ENCODE peak calls at places on chromosome 16, in ten cellular contexts. S is cardiac muscle cell; M is transverse colon; Y is fibroblast of pulmonary artery; H is neural progenitor cell; Z is B cell; W is HFFc6; G is heart left ventricle; L is CD8-positive, alpha-beta T cell; Q is fibroblast of the aortic adventitia. D is an unnamed sample.

GRCh38 chr16:70556063-70556462 is 32.4 kb downstream of the SF3B3 start:
- DNase-seq in Y (no peak), L (no peak), Z (no peak), S (no peak), W (no peak), G (no peak), Q (no peak), H (no peak), M (no peak), D (no peak)

GRCh38 chr16:50696126-50696525 is 2.7 kb downstream of the NOD2 start:
- DNase-seq in H (peak), S (no peak), Q (no peak), Y (no peak), L (no peak), G (no peak), W (no peak), Z (no peak), M (no peak), D (no peak)

GRCh38 chr16:10868562-10869469 is 8.2 kb upstream of the CIITA start:
- DNase-seq in Z (peak), H (no peak), G (peak), Q (no peak), M (peak), S (no peak), W (no peak), L (no peak), Y (no peak), D (no peak)

GRCh38 chr16:30499284-30499683 is 26.7 kb downstream of the ITGAL start:
- DNase-seq in Y (no peak), H (no peak), S (no peak), M (no peak), L (no peak), Q (no peak), G (no peak), W (no peak), Z (no peak), D (no peak)

GRCh38 chr16:31090540-31090939 is 1.8 kb upstream of the PRSS53 start:
- DNase-seq in L (no peak), S (no peak), Q (peak), G (no peak), Z (no peak), W (peak), M (no peak), H (no peak), Y (no peak), D (no peak)

GRCh38 chr16:4200000-4200780 is 41.7 kb downstream of the SRL start:
- DNase-seq in W (peak), Q (peak), G (peak), L (peak), M (peak), Y (peak), S (peak), H (peak), Z (no peak), D (no peak)

GRCh38 chr16:66515543-66516171 is 34.3 kb downstream of the TK2 start:
- DNase-seq in Z (no peak), M (no peak), S (peak), W (peak), Q (peak), Y (peak), L (no peak), H (no peak), G (no peak), D (no peak)

GRCh38 chr16:15576960-15577958 is 65.7 kb downstream of the MARF1 start:
- DNase-seq in M (peak), G (no peak), S (no peak), Z (no peak), Q (no peak), Y (no peak), H (no peak), L (no peak), W (no peak), D (no peak)

GRCh38 chr16:66045626-66046025 is 320.9 kb upstream of the CDH5 start:
- DNase-seq in L (no peak), W (no peak), G (no peak), Q (peak), M (no peak), Y (peak), H (no peak), Z (no peak), S (peak), D (no peak)

GRCh38 chr16:4261557-4262172 is 11.2 kb downstream of the TFAP4 start:
- DNase-seq in H (peak), G (no peak), L (peak), W (no peak), S (peak), Y (peak), Q (no peak), M (peak), Z (peak), D (peak)

GRCh38 chr16:27238591-27238990 is 30.0 kb downstream of the NSMCE1 start:
- DNase-seq in L (no peak), Y (no peak), Z (no peak), S (no peak), W (no peak), G (no peak), M (no peak), H (no peak), Q (no peak), D (no peak)

GRCh38 chr16:8655184-8655717 is 19.2 kb upstream of the ABAT start:
- DNase-seq in M (peak), S (peak), H (peak), Q (peak), Z (no peak), L (no peak), W (no peak), G (no peak), Y (peak), D (no peak)

GRCh38 chr16:68992521-68992920 is 112.9 kb upstream of the HAS3 start:
- DNase-seq in G (no peak), Z (no peak), W (peak), Y (peak), Q (peak), M (no peak), S (peak), L (no peak), H (no peak), D (no peak)

GRCh38 chr16:58464047-58464915 is 35.7 kb upstream of the NDRG4 start:
- DNase-seq in G (no peak), W (no peak), M (no peak), Q (no peak), Z (peak), L (no peak), S (no peak), Y (no peak), H (peak), D (no peak)

GRCh38 chr16:58466396-58466795 is 33.5 kb upstream of the NDRG4 start:
- DNase-seq in G (no peak), L (no peak), M (no peak), W (no peak), Q (no peak), Y (no peak), Z (no peak), H (no peak), S (no peak), D (no peak)

GRCh38 chr16:58465817-58466216 is 34.1 kb upstream of the NDRG4 start:
- DNase-seq in W (no peak), Z (no peak), M (no peak), S (no peak), H (no peak), L (no peak), Q (no peak), Y (no peak), G (no peak), D (no peak)

GRCh38 chr16:58462997-58463891 is 36.7 kb upstream of the NDRG4 start:
- DNase-seq in Y (no peak), H (peak), G (peak), M (no peak), S (no peak), Q (no peak), Z (peak), L (no peak), W (no peak), D (no peak)

GRCh38 chr16:58464916-58465731 is 34.8 kb upstream of the NDRG4 start:
- DNase-seq in H (peak), L (no peak), M (no peak), S (no peak), Z (no peak), W (no peak), G (no peak), Q (no peak), Y (peak), D (no peak)
- TF ChIP-seq CTCF in H (peak), L (no peak), M (no peak), S (peak), Z (no peak), W (peak), G (peak), Q (peak), Y (peak), D (peak)

GRCh38 chr16:80467961-80468360 is 72.8 kb upstream of the DYNLRB2 start:
- DNase-seq in L (no peak), Y (no peak), Z (no peak), M (no peak), H (no peak), S (no peak), G (no peak), Q (no peak), W (no peak), D (no peak)

GRCh38 chr16:80462902-80463301 is 77.9 kb upstream of the DYNLRB2 start:
- DNase-seq in S (no peak), H (no peak), L (no peak), Y (no peak), W (no peak), G (no peak), M (peak), Q (no peak), Z (no peak), D (no peak)

GRCh38 chr16:80463303-80463702 is 77.5 kb upstream of the DYNLRB2 start:
- DNase-seq in Z (no peak), H (no peak), L (no peak), Q (no peak), S (no peak), G (no peak), Y (no peak), W (no peak), M (no peak), D (no peak)

GRCh38 chr16:80463776-80464175 is 77.0 kb upstream of the DYNLRB2 start:
- DNase-seq in W (no peak), L (no peak), Z (no peak), H (no peak), Y (no peak), Q (no peak), S (no peak), G (no peak), M (no peak), D (no peak)

GRCh38 chr16:80466024-80466986 is 74.5 kb upstream of the DYNLRB2 start:
- DNase-seq in H (peak), L (peak), W (peak), S (peak), Q (peak), Y (peak), G (peak), M (peak), Z (peak), D (peak)
- TF ChIP-seq CTCF in H (peak), L (peak), W (peak), S (peak), Q (peak), Y (peak), G (peak), M (peak), Z (peak), D (peak)

GRCh38 chr16:84367297-84367680 is 1.0 kb upstream of the ATP2C2 start:
- DNase-seq in L (no peak), S (no peak), M (peak), H (no peak), Z (no peak), G (no peak), Y (no peak), W (no peak), Q (no peak), D (no peak)
- TF ChIP-seq CTCF in L (no peak), S (no peak), M (no peak), H (no peak), Z (no peak), G (no peak), Y (no peak), W (no peak), Q (no peak), D (no peak)

DNA sequence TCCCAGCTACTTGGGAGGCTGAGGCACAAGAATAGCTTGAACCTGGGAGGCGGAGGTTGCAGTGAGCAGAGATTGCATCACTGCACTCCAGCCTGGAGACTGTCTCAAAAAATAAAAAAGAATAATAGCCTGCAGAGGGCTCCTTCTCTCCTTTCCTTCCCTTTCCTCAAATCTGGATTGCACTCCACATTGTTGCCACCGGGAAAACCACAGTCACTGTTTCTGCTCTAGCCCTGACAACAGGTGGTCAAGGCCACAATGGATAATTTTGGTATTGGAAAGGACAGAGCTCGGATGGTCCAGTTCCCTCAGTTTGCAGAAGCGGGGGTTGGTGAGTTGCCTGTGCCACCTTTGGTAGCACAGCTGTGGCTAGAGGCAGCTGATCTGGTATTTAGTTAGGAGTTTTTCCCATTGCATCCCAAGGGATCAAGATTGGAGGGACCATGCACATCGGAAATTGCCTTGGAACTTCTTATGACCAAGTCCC is 44.7 kb upstream of the PRSS54 start:
- DNase-seq in H (peak), L (no peak), G (no peak), M (no peak), S (peak), W (peak), Z (no peak), Q (peak), Y (peak), D (no peak)
- TF ChIP-seq CTCF in H (peak), L (no peak), G (peak), M (no peak), S (peak), W (peak), Z (no peak), Q (peak), Y (peak), D (peak)

GRCh38 chr16:88341551-88342290 is 41.0 kb upstream of the ZNF469 start:
- DNase-seq in G (peak), Q (no peak), W (no peak), H (no peak), L (no peak), Y (no peak), Z (no peak), S (no peak), M (no peak), D (no peak)

GRCh38 chr16:88342491-88342890 is 40.3 kb upstream of the ZNF469 start:
- DNase-seq in Y (no peak), M (no peak), Q (no peak), H (no peak), W (no peak), G (peak), L (no peak), S (no peak), Z (no peak), D (no peak)

GRCh38 chr16:88345031-88345942 is 37.5 kb upstream of the ZNF469 start:
- DNase-seq in H (no peak), M (no peak), S (no peak), G (peak), W (no peak), L (no peak), Y (no peak), Z (no peak), Q (no peak), D (no peak)

GRCh38 chr16:88344411-88345030 is 38.2 kb upstream of the ZNF469 start:
- DNase-seq in W (no peak), L (no peak), S (no peak), Z (no peak), Y (no peak), Q (no peak), G (peak), H (no peak), M (no peak), D (no peak)

GRCh38 chr16:88343276-88343791 is 39.4 kb upstream of the ZNF469 start:
- DNase-seq in M (no peak), Q (no peak), G (no peak), Z (no peak), Y (no peak), S (no peak), W (no peak), H (no peak), L (no peak), D (no peak)
- TF ChIP-seq CTCF in M (no peak), Q (no peak), G (no peak), Z (no peak), Y (no peak), S (no peak), W (no peak), H (no peak), L (no peak), D (no peak)

GRCh38 chr16:54062361-54063346 is 223.9 kb downstream of the IRX3 start:
- DNase-seq in Z (no peak), S (no peak), G (no peak), W (no peak), M (no peak), H (peak), Y (no peak), Q (no peak), L (no peak), D (no peak)
- TF ChIP-seq CTCF in Z (no peak), S (peak), G (no peak), W (no peak), M (no peak), H (no peak), Y (peak), Q (no peak), L (no peak), D (no peak)

GRCh38 chr16:77913738-77914263 is 108.5 kb upstream of the CLEC3A start:
- DNase-seq in Z (no peak), G (no peak), S (no peak), H (no peak), W (no peak), M (no peak), L (no peak), Y (no peak), Q (peak), D (no peak)

GRCh38 chr16:77919761-77920415 is 102.5 kb upstream of the CLEC3A start:
- DNase-seq in L (no peak), Q (peak), W (no peak), G (no peak), S (no peak), Z (no peak), M (no peak), Y (no peak), H (no peak), D (no peak)

GRCh38 chr16:77912617-77913016 is 109.7 kb upstream of the CLEC3A start:
- DNase-seq in S (no peak), G (no peak), Q (no peak), Z (no peak), M (no peak), W (no peak), H (no peak), L (no peak), Y (no peak), D (no peak)

GRCh38 chr16:77918792-77919707 is 103.3 kb upstream of the CLEC3A start:
- DNase-seq in Q (peak), G (no peak), Y (peak), W (no peak), Z (no peak), M (no peak), S (no peak), H (no peak), L (no peak), D (no peak)

GRCh38 chr16:77916111-77916510 is 106.2 kb upstream of the CLEC3A start:
- DNase-seq in S (no peak), G (no peak), M (no peak), Z (no peak), W (no peak), Y (no peak), H (no peak), L (no peak), Q (no peak), D (no peak)
- TF ChIP-seq CTCF in S (no peak), G (no peak), M (no peak), Z (no peak), W (no peak), Y (no peak), H (no peak), L (no peak), Q (no peak), D (no peak)

GRCh38 chr16:2195316-2196161 is 866 bp downstream of the CASKIN1 start:
- DNase-seq in S (no peak), G (no peak), H (peak), Z (peak), Q (no peak), L (no peak), M (no peak), Y (no peak), W (no peak), D (no peak)

GRCh38 chr16:2196981-2197511 is 641 bp upstream of the CASKIN1 start:
- DNase-seq in S (no peak), L (no peak), W (no peak), Y (no peak), Q (no peak), H (no peak), Z (no peak), M (no peak), G (no peak), D (no peak)

GRCh38 chr16:2194166-2194834 is 2.1 kb downstream of the CASKIN1 start:
- DNase-seq in L (no peak), M (no peak), S (peak), Y (peak), H (peak), G (no peak), Q (peak), Z (no peak), W (peak), D (no peak)

GRCh38 chr16:2196162-2196980 is at the start of gene CASKIN1:
- DNase-seq in Y (no peak), H (peak), M (no peak), Z (peak), G (no peak), L (no peak), Q (no peak), W (no peak), S (peak), D (no peak)

DNA sequence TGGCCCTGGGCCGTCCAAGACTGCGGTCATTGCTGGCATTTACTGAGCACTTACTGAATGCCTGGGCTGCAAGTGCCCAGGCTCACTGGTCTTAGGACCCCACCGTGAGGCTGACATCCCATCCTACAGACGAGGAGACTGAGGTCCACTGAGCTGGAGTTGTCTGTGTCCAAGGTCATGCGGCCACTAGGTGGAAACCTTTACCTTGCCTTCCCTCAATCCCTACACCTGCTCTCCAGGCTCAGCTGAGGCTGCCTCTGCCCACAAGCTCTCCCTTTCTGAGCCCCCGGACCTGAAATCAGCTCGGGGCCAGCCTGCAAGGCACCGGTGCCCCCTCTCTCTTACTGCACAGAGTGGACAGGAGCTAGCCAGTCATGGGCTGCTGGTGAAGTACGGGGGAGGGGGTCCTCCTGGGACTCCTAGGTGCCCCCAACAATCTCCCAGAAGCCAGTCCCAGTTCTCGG is 1.5 kb downstream of the CASKIN1 start:
- DNase-seq in S (peak), Z (peak), H (peak), Q (peak), M (peak), Y (peak), G (no peak), L (peak), W (peak), D (no peak)
- TF ChIP-seq CTCF in S (peak), Z (peak), H (peak), Q (peak), M (peak), Y (peak), G (peak), L (peak), W (peak), D (peak)

DNA sequence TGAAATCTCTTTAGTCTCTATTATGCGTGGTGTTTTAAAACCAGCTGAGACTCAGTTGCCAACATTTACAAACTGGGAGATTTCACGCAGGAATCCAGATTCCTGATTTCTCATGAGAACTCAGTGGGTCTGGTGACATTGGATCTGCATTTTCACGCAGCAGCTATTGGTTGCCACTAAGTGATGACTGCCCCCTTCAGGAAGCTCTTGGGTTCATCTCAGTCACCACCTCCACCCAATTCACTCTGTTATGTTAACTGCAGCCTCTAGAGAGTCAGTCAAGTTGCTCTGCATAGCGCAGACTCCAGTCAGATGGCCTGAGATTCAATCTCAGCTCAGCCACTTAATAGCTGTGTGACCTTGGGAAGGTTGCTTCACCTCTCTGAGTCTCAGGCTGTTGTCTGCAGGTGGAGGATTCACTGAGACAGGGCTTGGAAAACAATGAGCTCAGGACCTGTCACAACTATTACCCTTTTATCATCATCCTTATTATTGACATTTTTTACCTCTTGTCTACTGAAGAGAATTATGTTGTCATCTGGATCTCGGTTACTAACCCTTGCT is 6.4 kb downstream of the SHISA9 start:
- DNase-seq in Y (no peak), Q (no peak), G (no peak), L (no peak), S (no peak), H (peak), W (peak), M (no peak), Z (no peak), D (no peak)
- TF ChIP-seq CTCF in Y (no peak), Q (no peak), G (no peak), L (no peak), S (no peak), H (peak), W (peak), M (no peak), Z (no peak), D (no peak)

D was measured in osteocyte.